ENCODE peak calls at places on chromosomes 11 and 22, in nine cellular contexts. R is anterior cingulate cortex; Q is activated gamma-delta T cell treated with anti-CD3 and anti-CD28 coated beads, Interleukin-2, amount 50 U/mL, for 16 hours; C is transverse colon; G is bronchial epithelial cell; F is GOT3; Z is T-cell; I is astrocyte of the spinal cord; L is HCT116. K is an unnamed sample.

GRCh38 chr11:15497366-15497765 is 382.6 kb downstream of the INSC start:
- DNase-seq in Q (no peak), F (no peak), Z (no peak), L (no peak), C (peak), G (no peak), R (no peak), I (no peak), K (no peak)

GRCh38 chr11:77799338-77799737 is 21.2 kb downstream of the RSF1 start:
- DNase-seq in Q (no peak), F (no peak), L (no peak), Z (no peak), G (no peak), I (no peak), C (no peak), R (no peak), K (no peak)

GRCh38 chr11:119065369-119065768 is 2.2 kb upstream of the VPS11 start:
- DNase-seq in I (peak), G (peak), Q (peak), C (peak), Z (no peak), F (no peak), L (no peak), R (no peak), K (no peak)

GRCh38 chr11:126487711-126488110 is 132.2 kb downstream of the ST3GAL4 start:
- DNase-seq in L (no peak), C (no peak), R (no peak), Z (no peak), I (no peak), Q (no peak), G (no peak), F (no peak), K (no peak)

GRCh38 chr11:44264126-44264749 is 45.7 kb downstream of the ALX4 start:
- DNase-seq in Z (no peak), F (no peak), R (no peak), Q (no peak), C (no peak), L (no peak), G (no peak), I (no peak), K (no peak)

GRCh38 chr11:47534707-47535251 is 18.2 kb downstream of the CELF1 start:
- DNase-seq in L (no peak), G (no peak), F (no peak), Z (no peak), I (no peak), R (no peak), Q (no peak), C (no peak), K (no peak)

GRCh38 chr11:77819921-77820564 is 479 bp downstream of the RSF1 start:
- DNase-seq in F (no peak), Z (no peak), Q (peak), I (peak), R (peak), G (peak), L (no peak), C (peak), K (no peak)

GRCh38 chr11:115362997-115363396 is 141.2 kb downstream of the CADM1 start:
- DNase-seq in F (no peak), C (no peak), Q (no peak), G (no peak), I (no peak), Z (no peak), R (no peak), L (no peak), K (no peak)

GRCh38 chr11:2384723-2385041 is 7.6 kb downstream of the CD81 start:
- DNase-seq in G (no peak), C (no peak), F (no peak), R (no peak), Z (no peak), I (no peak), Q (no peak), L (no peak), K (no peak)

GRCh38 chr11:111064118-111064517 is 181.4 kb upstream of the POU2AF2 start:
- DNase-seq in L (no peak), Z (no peak), C (no peak), I (peak), Q (no peak), G (no peak), F (peak), R (no peak), K (no peak)

GRCh38 chr22:26432619-26433311 is 3.7 kb downstream of the ASPHD2 start:
- DNase-seq in F (no peak), G (no peak), C (no peak), Q (no peak), R (no peak), Z (no peak), I (no peak), L (no peak), K (no peak)

GRCh38 chr11:107988397-107989158 is 20.1 kb upstream of the CUL5 start:
- DNase-seq in Q (no peak), F (no peak), G (peak), I (no peak), R (no peak), C (no peak), L (no peak), Z (no peak), K (no peak)

GRCh38 chr11:73201888-73202810 is 15.9 kb upstream of the P2RY2 start:
- DNase-seq in R (no peak), F (no peak), L (no peak), G (no peak), C (peak), Z (no peak), Q (no peak), I (no peak), K (no peak)

GRCh38 chr11:3380706-3381570 is 2.0 kb upstream of the ZNF195 start:
- DNase-seq in R (no peak), I (no peak), Q (no peak), C (no peak), L (no peak), G (no peak), Z (no peak), F (no peak), K (no peak)

GRCh38 chr11:73295259-73295995 is 12.6 kb upstream of the ARHGEF17 start:
- DNase-seq in Z (peak), C (peak), R (no peak), G (peak), F (peak), L (peak), I (peak), Q (peak), K (peak)

GRCh38 chr22:45441158-45441557 is 27.7 kb downstream of the RIBC2 start:
- DNase-seq in I (peak), C (peak), Q (no peak), R (no peak), Z (no peak), G (peak), F (no peak), L (peak), K (peak)

GRCh38 chr11:76672431-76673163 is 2.0 kb upstream of the LRRC32 start:
- DNase-seq in F (no peak), R (no peak), I (no peak), Z (no peak), L (no peak), Q (peak), G (no peak), C (peak), K (no peak)

GRCh38 chr11:109512249-109512648 is 90.3 kb downstream of the C11orf87 start:
- DNase-seq in L (no peak), F (no peak), R (no peak), G (peak), C (no peak), Z (no peak), I (no peak), Q (no peak), K (no peak)

GRCh38 chr22:18060646-18061620 is 16.9 kb upstream of the PEX26 start:
- DNase-seq in G (peak), Q (no peak), I (peak), L (no peak), Z (no peak), R (no peak), C (peak), F (no peak), K (peak)

GRCh38 chr22:24775769-24776492 is 1.4 kb upstream of the PIWIL3 start:
- DNase-seq in F (no peak), C (no peak), Z (no peak), R (no peak), I (no peak), G (peak), Q (no peak), L (no peak), K (no peak)

GRCh38 chr11:126405906-126406305 is 50.4 kb downstream of the ST3GAL4 start:
- DNase-seq in Q (no peak), I (no peak), G (peak), L (peak), F (no peak), Z (no peak), C (peak), R (no peak), K (no peak)

GRCh38 chr11:26801601-26802000 is 79.7 kb upstream of the SLC5A12 start:
- DNase-seq in F (no peak), L (no peak), Q (no peak), Z (no peak), I (no peak), R (no peak), G (no peak), C (no peak), K (no peak)

GRCh38 chr11:82701847-82702520 is 31.7 kb downstream of the FAM181B start:
- DNase-seq in Z (no peak), L (peak), I (peak), R (no peak), Q (no peak), F (no peak), G (peak), C (peak), K (no peak)

GRCh38 chr11:83037877-83038276 is 33.8 kb downstream of the RAB30 start:
- DNase-seq in C (no peak), L (no peak), F (no peak), I (peak), R (no peak), Z (no peak), G (no peak), Q (no peak), K (no peak)

GRCh38 chr11:70503878-70504240 is 105.5 kb downstream of the CTTN start:
- DNase-seq in I (no peak), Z (no peak), C (peak), G (no peak), F (no peak), R (no peak), L (no peak), Q (no peak), K (no peak)

GRCh38 chr11:118342503-118343161 is at the start of gene CD3D:
- DNase-seq in Q (peak), Z (peak), R (no peak), I (no peak), F (no peak), G (no peak), C (no peak), L (no peak), K (no peak)

GRCh38 chr22:36415415-36416168 is 27.8 kb upstream of the MYH9 start:
- DNase-seq in F (no peak), I (no peak), Q (no peak), C (no peak), L (no peak), R (no peak), Z (no peak), G (no peak), K (no peak)

GRCh38 chr11:127110542-127110941 is 110.0 kb upstream of the KIRREL3 start:
- DNase-seq in C (no peak), Q (no peak), R (no peak), Z (no peak), F (no peak), G (no peak), L (no peak), I (no peak), K (no peak)

GRCh38 chr11:121309688-121310087 is 17.1 kb downstream of the SC5D start:
- DNase-seq in R (no peak), G (no peak), L (no peak), C (no peak), Q (no peak), F (no peak), Z (no peak), I (no peak), K (no peak)

GRCh38 chr11:102974552-102975280 is 19.2 kb upstream of the MMP13 start:
- DNase-seq in G (peak), R (no peak), F (no peak), C (no peak), Q (no peak), L (no peak), I (peak), Z (no peak), K (no peak)

GRCh38 chr22:44220727-44221680 is 40.3 kb downstream of the PARVG start:
- DNase-seq in I (no peak), G (no peak), Q (no peak), C (no peak), R (no peak), F (no peak), L (no peak), Z (no peak), K (no peak)

GRCh38 chr22:36373258-36373579 is 14.5 kb downstream of the MYH9 start:
- DNase-seq in Q (no peak), C (no peak), Z (no peak), L (no peak), G (peak), I (no peak), F (no peak), R (no peak), K (no peak)

GRCh38 chr11:69551963-69552362 is 70.5 kb downstream of the LINC01488 start:
- DNase-seq in R (no peak), Q (no peak), C (no peak), G (peak), L (no peak), F (no peak), I (no peak), Z (no peak), K (no peak)

GRCh38 chr22:42074153-42074750 is at the start of gene PHETA2:
- DNase-seq in F (no peak), I (peak), R (no peak), Q (no peak), C (peak), Z (no peak), G (no peak), L (no peak), K (no peak)

GRCh38 chr11:129392995-129393394 is 17.3 kb downstream of the BARX2 start:
- DNase-seq in L (no peak), I (no peak), Q (no peak), G (no peak), F (no peak), R (no peak), Z (no peak), C (no peak), K (no peak)

GRCh38 chr11:75105462-75105925 is 8.8 kb upstream of the OR2AT4 start:
- DNase-seq in F (no peak), L (peak), R (no peak), C (no peak), G (no peak), Q (no peak), Z (no peak), I (peak), K (no peak)